ENCODE peak calls at places on chromosomes 12 and 14, in six cellular contexts. J is H1, E is IMR-90, Z is mesendoderm, D is neuronal stem cell, A is mesenchymal stem cell. K is an unnamed sample.
A peak's percentile ranks its signal among the peaks of the same experiment; 100 is the strongest.

GRCh38 chr12:65715976-65716375 is 108.3 kb upstream of the HMGA2 start:
- DNase-seq in J (no peak), E (no peak), Z (peak; percentile 56), D (no peak), A (no peak), K (no peak)

GRCh38 chr12:21065845-21066244 is 65.1 kb upstream of the SLCO1B1 start:
- DNase-seq in J (no peak), E (no peak), Z (peak; percentile 45), D (no peak), A (no peak), K (no peak)

GRCh38 chr12:54425696-54426095 is 6.6 kb upstream of the ITGA5 start:
- DNase-seq in J (no peak), E (no peak), Z (no peak), D (no peak), A (no peak), K (no peak)

GRCh38 chr14:33486499-33486898 is 464.4 kb downstream of the EGLN3 start:
- DNase-seq in J (no peak), E (no peak), Z (peak; percentile 37), D (no peak), A (no peak), K (no peak)

GRCh38 chr12:20492251-20492728 is 124.0 kb downstream of the PDE3A start:
- DNase-seq in J (no peak), E (peak; percentile 65), Z (peak; percentile 60), D (no peak), A (peak; percentile 67), K (no peak)

GRCh38 chr14:58668848-58669480 is 31.2 kb downstream of the DACT1 start:
- DNase-seq in J (no peak), E (no peak), Z (peak; percentile 89), D (no peak), A (no peak), K (no peak)

GRCh38 chr14:104214411-104214810 is 76.0 kb downstream of the KIF26A start:
- DNase-seq in J (no peak), E (no peak), Z (no peak), D (no peak), A (no peak), K (no peak)

GRCh38 chr14:98721061-98721460 is 550.9 kb downstream of the BCL11B start:
- DNase-seq in J (no peak), E (no peak), Z (no peak), D (no peak), A (no peak), K (no peak)

GRCh38 chr14:52279405-52279804 is 11.9 kb downstream of the PTGDR start:
- DNase-seq in J (no peak), E (peak; percentile 69), Z (peak; percentile 37), D (no peak), A (peak; percentile 39), K (peak; percentile 28)

GRCh38 chr14:34629344-34629656 is 648 bp downstream of the SNX6 start:
- DNase-seq in J (no peak), E (no peak), Z (no peak), D (no peak), A (no peak), K (no peak)

GRCh38 chr14:61489932-61490331 is 168.6 kb downstream of the PRKCH start:
- DNase-seq in J (no peak), E (no peak), Z (no peak), D (no peak), A (no peak), K (peak; percentile 53)

GRCh38 chr14:103899316-103899715 is 28.9 kb upstream of the TDRD9 start:
- DNase-seq in J (no peak), E (no peak), Z (no peak), D (no peak), A (no peak), K (no peak)

GRCh38 chr12:50620050-50620974 is 115.5 kb downstream of the DIP2B start:
- DNase-seq in J (peak; percentile 29), E (peak; percentile 95), Z (peak; percentile 88), D (peak; percentile 27), A (peak; percentile 94), K (peak; percentile 69)

GRCh38 chr14:45038256-45038655 is 45.7 kb upstream of the PRPF39 start:
- DNase-seq in J (no peak), E (no peak), Z (no peak), D (no peak), A (no peak), K (no peak)

GRCh38 chr14:106822905-106823304 is 1296.5 kb downstream of the TMEM121 start:
- DNase-seq in J (no peak), E (no peak), Z (no peak), D (no peak), A (no peak), K (no peak)

GRCh38 chr12:90679674-90680073 is 275.3 kb downstream of the CCER1 start:
- DNase-seq in J (no peak), E (no peak), Z (no peak), D (no peak), A (no peak), K (no peak)

GRCh38 chr12:65643595-65644386 is 180.5 kb upstream of the HMGA2 start:
- DNase-seq in J (no peak), E (peak; percentile 50), Z (no peak), D (no peak), A (peak; percentile 23), K (no peak)

GRCh38 chr12:17148706-17149105 is 542.7 kb upstream of the LMO3 start:
- DNase-seq in J (no peak), E (no peak), Z (peak; percentile 2), D (no peak), A (no peak), K (no peak)

GRCh38 chr12:111298583-111299436 is 70.1 kb downstream of the PHETA1 start:
- DNase-seq in J (peak; percentile 41), E (peak; percentile 31), Z (peak; percentile 84), D (peak; percentile 73), A (peak; percentile 46), K (no peak)

GRCh38 chr12:92628476-92628875 is 74.3 kb upstream of the PLEKHG7 start:
- DNase-seq in J (no peak), E (peak; percentile 87), Z (no peak), D (no peak), A (no peak), K (no peak)

GRCh38 chr12:86233126-86233525 is 23.1 kb downstream of the MGAT4C start:
- DNase-seq in J (no peak), E (no peak), Z (no peak), D (no peak), A (peak; percentile 24), K (no peak)

GRCh38 chr14:104157303-104157928 is 19.0 kb downstream of the KIF26A start:
- DNase-seq in J (no peak), E (no peak), Z (no peak), D (no peak), A (no peak), K (no peak)

GRCh38 chr12:49428652-49429549 is 61.6 kb downstream of the SPATS2 start:
- DNase-seq in J (no peak), E (peak; percentile 86), Z (peak; percentile 51), D (no peak), A (peak; percentile 67), K (peak; percentile 47)

GRCh38 chr14:53193193-53193592 is 40.1 kb upstream of the DDHD1 start:
- DNase-seq in J (no peak), E (peak; percentile 57), Z (no peak), D (no peak), A (peak; percentile 60), K (no peak)

GRCh38 chr14:89067293-89067972 is 243.0 kb downstream of the TTC8 start:
- DNase-seq in J (no peak), E (no peak), Z (peak; percentile 88), D (no peak), A (no peak), K (peak; percentile 75)

GRCh38 chr12:88298761-88299242 is 156.7 kb downstream of the TMTC3 start:
- DNase-seq in J (no peak), E (peak; percentile 73), Z (peak; percentile 67), D (no peak), A (peak; percentile 78), K (peak; percentile 48)

GRCh38 chr12:65911321-65911720 is 87.0 kb downstream of the HMGA2 start:
- DNase-seq in J (no peak), E (peak; percentile 53), Z (no peak), D (no peak), A (no peak), K (no peak)

GRCh38 chr14:65228436-65228835 is 126.1 kb upstream of the MAX start:
- DNase-seq in J (no peak), E (no peak), Z (no peak), D (no peak), A (no peak), K (peak; percentile 61)
- H3K4me3 ChIP-seq in J (no peak overlapping the region), E (no peak overlapping the region), Z (no peak overlapping the region), D (no peak overlapping the region), A (no peak overlapping the region), K (no peak overlapping the region)

DNA sequence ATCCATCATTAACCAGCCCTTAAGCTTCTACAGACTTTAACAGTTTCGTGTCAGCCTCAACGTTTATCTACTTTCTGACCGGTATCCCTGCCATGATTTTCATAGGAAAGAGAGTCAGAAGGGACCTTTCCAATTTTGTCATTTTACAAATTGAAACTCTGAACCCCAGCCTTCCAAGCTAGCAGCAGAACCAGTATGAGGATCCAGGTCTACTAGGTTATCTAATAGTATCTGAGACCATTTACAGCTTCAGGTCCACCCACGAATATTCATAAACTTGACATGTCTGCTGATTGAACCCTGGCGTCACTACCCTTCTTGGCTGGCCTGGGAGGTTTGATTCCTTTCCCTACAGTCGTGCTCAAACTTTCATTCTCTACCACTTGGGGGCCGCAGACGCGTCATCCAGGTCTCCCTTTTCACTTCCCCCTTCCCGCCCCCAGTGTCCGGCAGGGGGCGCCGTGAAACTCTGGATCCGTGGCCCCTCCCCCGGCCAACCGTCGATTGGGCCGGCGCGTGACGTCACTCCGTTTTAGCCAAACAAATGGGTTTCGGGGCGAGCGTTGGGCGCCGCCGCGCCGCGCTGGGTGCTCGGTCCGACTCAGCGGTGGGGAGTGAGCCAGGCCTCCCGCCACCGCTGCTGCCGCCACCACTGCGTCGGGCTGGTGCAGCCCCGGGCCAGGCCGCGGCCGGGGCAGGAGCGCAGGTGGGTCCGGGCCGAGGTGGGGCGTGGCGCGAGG is at the start of gene FBXO34:
- DNase-seq in J (peak; percentile 85), E (peak; percentile 94), Z (peak; percentile 98), D (peak; percentile 98), A (peak; percentile 97), K (peak; percentile 98)
- H2BK120ac ChIP-seq in J (no peak within 1 kb of the TSS), E (peak within 1 kb of the TSS; percentile 87), Z (peak within 1 kb of the TSS; percentile 18), D (peak within 1 kb of the TSS; percentile 56), A (peak within 1 kb of the TSS; percentile 73), K (peak within 1 kb of the TSS; percentile 97)

GRCh38 chr12:108606492-108606891 is 8.6 kb upstream of the TMEM119 start:
- DNase-seq in J (no peak), E (no peak), Z (no peak), D (no peak), A (no peak), K (no peak)
- H3K18ac ChIP-seq in J (no peak overlapping the region), E (no peak overlapping the region), Z (no peak overlapping the region), D (peak overlapping the region; percentile 73), A (no peak overlapping the region), K (no peak overlapping the region)

DNA sequence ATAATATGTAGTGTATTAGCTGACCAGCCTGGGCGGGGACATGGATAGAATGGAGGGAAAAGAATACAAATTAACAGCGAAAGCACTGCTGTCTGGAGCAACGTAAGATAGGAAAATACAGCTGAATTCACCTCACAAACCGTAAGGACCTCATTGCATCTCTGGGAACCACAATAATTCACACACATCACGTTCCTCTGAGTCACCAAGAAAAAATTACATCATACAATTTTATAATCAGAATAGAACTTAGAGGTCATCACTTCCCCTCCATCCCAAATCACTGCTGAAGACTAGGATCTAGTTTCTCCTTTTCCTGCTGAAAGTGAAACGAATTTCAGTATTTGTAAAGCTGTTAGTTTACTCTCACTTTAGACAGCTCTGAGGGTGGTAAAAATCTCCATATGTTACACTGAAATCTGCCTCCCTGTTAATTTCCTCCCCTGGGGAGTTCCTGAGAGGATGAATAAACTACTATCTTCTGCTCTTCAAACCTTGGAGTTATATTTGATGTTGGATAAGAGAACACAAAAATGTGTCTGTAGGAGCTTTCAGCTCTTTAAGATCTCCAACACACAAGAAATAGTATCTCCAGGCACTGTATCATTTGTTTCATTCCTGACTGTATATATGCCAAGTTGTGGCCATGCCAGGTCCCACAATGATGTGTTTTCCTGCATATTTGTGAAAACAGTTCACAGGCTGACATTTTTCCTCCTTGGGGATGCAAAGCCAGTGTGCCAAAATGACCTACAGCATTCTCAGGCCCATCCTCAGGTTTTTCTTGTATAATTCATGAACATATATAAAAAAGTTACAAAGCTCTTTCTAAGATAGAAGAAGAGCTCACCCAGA is 63.8 kb upstream of the SSTR1 start:
- DNase-seq in J (no peak), E (peak; percentile 92), Z (peak; percentile 57), D (no peak), A (peak; percentile 58), K (no peak)
- H3K4me3 ChIP-seq in J (no peak overlapping the region), E (peak overlapping the region; percentile 8), Z (no peak overlapping the region), D (no peak overlapping the region), A (peak overlapping the region; percentile 40), K (no peak overlapping the region)

K was measured in trophoblast cell.